ENCODE peak calls at places on chromosome 22, in four cellular contexts. A is HepG2, E is heart left ventricle, I is thyroid gland. R is an unnamed sample.

GRCh38 chr22:44823396-44823795 is 71.0 kb downstream of the ARHGAP8 start:
- DNase-seq in A (no peak), E (no peak), I (no peak), R (no peak)

GRCh38 chr22:26549902-26550497 is 37.7 kb upstream of the TFIP11 start:
- DNase-seq in A (peak), E (no peak), I (no peak), R (no peak)

GRCh38 chr22:27494821-27495220 is 306.7 kb downstream of the MN1 start:
- DNase-seq in A (no peak), E (no peak), I (no peak), R (no peak)

GRCh38 chr22:27810566-27810965 is 9.0 kb upstream of the MN1 start:
- DNase-seq in A (peak), E (peak), I (peak), R (peak)

GRCh38 chr22:20316217-20316843 is 3.5 kb downstream of the DGCR6L start:
- DNase-seq in A (no peak), E (no peak), I (no peak), R (no peak)

GRCh38 chr22:20607157-20607907 is 99.9 kb downstream of the MED15 start:
- DNase-seq in A (no peak), E (no peak), I (peak), R (no peak)

GRCh38 chr22:40423882-40424640 is 53.7 kb downstream of the SGSM3 start:
- DNase-seq in A (no peak), E (no peak), I (no peak), R (no peak)

GRCh38 chr22:26702906-26703830 is 45.8 kb downstream of the MIAT start:
- DNase-seq in A (no peak), E (no peak), I (no peak), R (no peak)

GRCh38 chr22:24937114-24937513 is 9.4 kb downstream of the LHFPL7 start:
- DNase-seq in A (peak), E (no peak), I (no peak), R (no peak)

GRCh38 chr22:32707971-32708370 is 93.5 kb upstream of the TIMP3 start:
- DNase-seq in A (no peak), E (no peak), I (no peak), R (no peak)

GRCh38 chr22:32120603-32121002 is 38.5 kb downstream of the C22orf42 start:
- DNase-seq in A (no peak), E (no peak), I (no peak), R (no peak)

GRCh38 chr22:44730490-44731356 is 21.7 kb upstream of the ARHGAP8 start:
- DNase-seq in A (no peak), E (no peak), I (no peak), R (no peak)

GRCh38 chr22:23675502-23676415 is 15.1 kb upstream of the RGL4 start:
- DNase-seq in A (peak), E (no peak), I (peak), R (no peak)

GRCh38 chr22:34973926-34974325 is 92.0 kb upstream of the ISX start:
- DNase-seq in A (no peak), E (no peak), I (no peak), R (no peak)

GRCh38 chr22:24707477-24707816 is 67.1 kb downstream of the PIWIL3 start:
- DNase-seq in A (no peak), E (no peak), I (peak), R (no peak)

GRCh38 chr22:32916025-32916424 is 114.5 kb downstream of the TIMP3 start:
- DNase-seq in A (no peak), E (no peak), I (no peak), R (no peak)

GRCh38 chr22:31647066-31647465 is 14.9 kb downstream of the PISD start:
- DNase-seq in A (no peak), E (no peak), I (no peak), R (no peak)

GRCh38 chr22:19598054-19598855 is 74.0 kb upstream of the CLDN5 start:
- DNase-seq in A (no peak), E (no peak), I (no peak), R (no peak)

GRCh38 chr22:44368611-44369010 is 55.9 kb upstream of the SHISAL1 start:
- DNase-seq in A (no peak), E (no peak), I (no peak), R (no peak)

GRCh38 chr22:31343235-31344191 is 2.6 kb downstream of the PATZ1 start:
- DNase-seq in A (no peak), E (peak), I (peak), R (peak)

GRCh38 chr22:48373626-48374173 is 1454.0 kb downstream of the BRD1 start:
- DNase-seq in A (no peak), E (no peak), I (no peak), R (no peak)

DNA sequence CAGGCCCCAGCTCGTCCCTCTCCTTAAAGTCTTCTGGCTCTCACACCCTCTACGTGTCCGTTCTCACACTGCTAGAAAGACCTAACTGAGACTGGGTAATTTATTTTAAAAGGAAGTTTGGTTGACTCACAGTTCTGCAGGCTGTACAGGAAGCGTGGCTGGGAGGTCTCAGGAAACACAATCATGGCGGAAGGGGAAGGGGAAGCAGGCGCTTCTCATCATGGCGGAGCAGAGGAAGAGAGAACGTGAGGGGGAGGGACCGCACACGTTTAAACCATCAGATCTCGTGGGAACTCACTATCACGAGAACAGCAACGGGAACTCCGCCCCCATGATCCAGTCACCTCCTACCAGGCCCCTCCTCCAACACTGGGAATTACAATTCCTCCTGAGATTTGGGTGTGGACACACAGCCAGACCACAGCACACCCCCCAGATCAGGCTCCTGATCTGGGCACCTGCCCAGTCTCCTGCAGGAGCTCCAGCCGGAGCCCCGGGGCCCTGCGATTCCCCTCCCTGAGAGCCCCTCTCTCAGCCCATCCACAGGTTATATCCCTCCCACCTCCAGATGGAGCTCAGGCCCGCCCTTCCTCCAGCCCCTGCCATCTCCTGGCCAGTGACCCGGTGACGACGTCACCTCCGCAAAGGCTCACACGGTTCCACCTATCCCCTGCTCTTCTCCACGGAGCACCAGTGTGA is 170.2 kb downstream of the BRD1 start:
- DNase-seq in A (no peak), E (peak), I (peak), R (peak)
- H3K4me3 ChIP-seq in A (no peak), E (peak), I (peak), R (peak)

GRCh38 chr22:37568448-37569008 is 8.2 kb downstream of the CDC42EP1 start:
- DNase-seq in A (no peak), E (no peak), I (no peak), R (no peak)
- H3K27ac ChIP-seq in A (peak), E (no peak), I (no peak), R (no peak)

GRCh38 chr22:29079218-29079901 is 6.5 kb downstream of the KREMEN1 start:
- DNase-seq in A (no peak), E (no peak), I (no peak), R (no peak)

GRCh38 chr22:29080061-29080975 is 7.5 kb downstream of the KREMEN1 start:
- DNase-seq in A (no peak), E (no peak), I (no peak), R (no peak)

GRCh38 chr22:29082826-29083545 is 10.2 kb downstream of the KREMEN1 start:
- DNase-seq in A (no peak), E (no peak), I (peak), R (no peak)

GRCh38 chr22:29081499-29082236 is 8.8 kb downstream of the KREMEN1 start:
- DNase-seq in A (no peak), E (no peak), I (no peak), R (no peak)

DNA sequence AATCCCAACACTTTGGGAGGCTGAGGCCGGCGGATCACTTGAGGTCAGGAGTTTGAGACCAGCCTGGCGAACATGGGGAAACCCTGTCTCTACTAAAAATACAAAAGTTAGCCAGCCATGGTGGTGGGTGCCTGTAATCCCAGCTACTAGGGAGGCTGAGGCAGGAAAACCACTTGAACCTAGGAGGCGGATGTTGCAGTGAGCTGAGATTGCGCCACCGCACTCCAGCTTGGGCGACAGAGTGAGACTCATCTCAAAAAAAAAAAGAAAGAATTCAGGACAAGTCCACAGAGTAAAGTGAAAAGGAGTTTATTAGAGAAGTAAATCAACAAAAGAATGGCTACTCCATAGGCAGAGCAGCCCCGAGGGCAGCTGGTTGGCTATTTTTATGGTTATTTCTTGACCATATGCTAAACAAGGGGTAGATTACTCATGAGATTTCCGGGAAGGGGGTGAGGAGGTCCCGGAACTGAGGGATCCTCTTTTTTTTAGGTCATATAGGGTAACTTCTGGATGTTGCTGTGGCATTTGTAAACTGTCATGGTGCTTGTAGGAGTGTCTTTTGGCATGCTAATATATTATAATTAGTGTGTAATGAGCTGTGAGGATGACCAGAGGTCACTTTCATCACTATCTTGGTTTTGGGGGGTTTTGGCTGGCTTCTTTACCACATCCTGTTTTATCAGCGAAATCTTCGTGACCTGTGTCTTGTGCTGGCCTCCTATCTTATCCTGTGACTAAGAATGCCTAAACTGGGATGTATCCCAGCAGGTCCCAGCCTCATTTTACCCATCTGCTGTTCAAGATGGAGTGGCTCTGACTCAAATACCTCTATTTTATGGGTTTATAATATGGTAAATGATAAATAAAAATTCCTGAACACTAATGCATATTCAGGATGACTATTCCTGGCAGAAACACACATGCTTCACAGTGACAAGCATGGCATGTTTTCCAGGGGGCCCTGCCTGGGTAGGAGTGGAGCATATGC is 11.0 kb downstream of the KREMEN1 start:
- DNase-seq in A (no peak), E (no peak), I (peak), R (no peak)
- TF ChIP-seq POLR2A in A (no peak), E (no peak), I (no peak), R (no peak)

GRCh38 chr22:29313126-29314071 is 2.1 kb downstream of the RASL10A start:
- DNase-seq in A (no peak), E (no peak), I (peak), R (peak)
- H3K4me3 ChIP-seq in A (no peak), E (peak), I (no peak), R (no peak)

DNA sequence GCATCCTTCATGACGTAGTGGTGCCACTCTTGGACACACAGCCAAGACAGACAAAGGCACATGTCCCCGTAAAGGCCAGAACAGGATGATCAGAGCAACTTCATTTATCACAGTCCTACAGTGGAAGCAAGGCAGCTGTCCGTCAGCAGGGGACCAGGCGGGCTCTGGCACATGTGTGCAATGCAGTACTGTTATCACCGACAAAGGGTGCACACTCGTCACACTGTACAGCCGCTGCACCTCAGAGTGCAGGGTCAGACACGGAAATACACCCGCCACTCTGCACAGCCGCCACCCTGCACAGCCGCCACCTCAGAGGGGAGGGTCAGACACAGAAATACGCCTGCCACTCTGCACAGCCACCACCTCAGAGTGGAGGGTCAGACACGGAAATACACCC is 13.4 kb upstream of the IL17REL start:
- DNase-seq in A (no peak), E (no peak), I (no peak), R (no peak)
- H3K27ac ChIP-seq in A (no peak), E (no peak), I (no peak), R (no peak)

GRCh38 chr22:39239561-39240423 is 5.0 kb downstream of the PDGFB start:
- DNase-seq in A (no peak), E (no peak), I (peak), R (no peak)
- TF ChIP-seq POLR2A in A (no peak), E (no peak), I (peak), R (no peak)

GRCh38 chr22:42430486-42431125 is 1.6 kb downstream of the NFAM1 start:
- DNase-seq in A (no peak), E (no peak), I (no peak), R (no peak)

GRCh38 chr22:42432020-42432596 is at the start of gene NFAM1:
- DNase-seq in A (no peak), E (peak), I (peak), R (no peak)

GRCh38 chr22:42433754-42434153 is 1.6 kb upstream of the NFAM1 start:
- DNase-seq in A (no peak), E (no peak), I (peak), R (no peak)

GRCh38 chr22:42432818-42433217 is 615 bp upstream of the NFAM1 start:
- DNase-seq in A (no peak), E (no peak), I (no peak), R (no peak)

DNA sequence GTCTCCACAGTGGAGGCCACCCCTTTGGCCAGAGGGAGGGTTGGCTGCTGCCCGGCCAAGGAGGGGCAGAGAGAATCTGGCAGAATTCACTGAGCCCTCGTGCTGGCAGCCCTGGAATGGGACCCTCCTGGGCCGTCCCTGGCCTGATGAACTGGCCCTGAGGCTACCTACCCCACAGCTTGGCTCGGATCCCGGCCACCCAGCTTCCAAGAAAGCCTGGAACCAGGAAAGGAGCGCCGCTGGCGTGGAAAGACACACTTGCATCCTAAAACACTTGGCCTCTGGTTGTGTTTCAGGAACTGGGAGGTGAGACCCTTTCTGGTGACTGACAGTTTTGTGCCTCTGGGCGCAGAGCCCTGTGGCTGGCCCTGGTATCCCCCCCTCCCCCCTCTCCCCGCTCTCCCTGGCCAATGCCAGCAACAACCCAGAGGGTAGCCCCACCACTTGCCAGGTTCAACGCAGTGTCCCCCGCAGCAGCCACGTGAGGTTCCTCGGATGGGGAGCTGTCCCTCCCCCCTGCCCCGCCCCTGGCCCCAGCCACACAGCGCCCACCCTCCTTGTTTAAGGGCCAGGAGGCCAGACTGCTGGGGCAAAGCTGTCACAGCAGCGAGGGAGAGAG is 693 bp downstream of the NFAM1 start:
- DNase-seq in A (no peak), E (no peak), I (peak), R (no peak)
- H3K4me3 ChIP-seq in A (no peak), E (peak), I (no peak), R (no peak)

R was measured in ovary.